ENCODE peak calls at places on chromosome 12, in seven cellular contexts. N is stimulated activated CD8-positive, alpha-beta memory T cell treated with anti-CD3 and anti-CD28 coated beads, Interleukin-15, amount 100 ng/mL, for 24 hours; X is stimulated activated CD4-positive, alpha-beta T cell treated with anti-CD3 and anti-CD28 coated beads, Interleukin-12 subunit alpha, Interleukin-12 subunit beta, amount 100 ng/mL, for 48 hours; V is NCI-H2081; J is head of caudate nucleus; Q is NCI-H774; H is nephron progenitor cell. D is an unnamed sample.

GRCh38 chr12:63889236-63889635 is 44.7 kb downstream of the SRGAP1 start:
- DNase-seq in N (no peak), H (no peak), Q (no peak), X (no peak), V (no peak), J (peak; percentile 48), D (no peak)

GRCh38 chr12:14920475-14921126 is 17.7 kb downstream of the ERP27 start:
- DNase-seq in Q (no peak), H (no peak), J (no peak), N (no peak), X (no peak), V (no peak), D (no peak)

GRCh38 chr12:1405619-1406018 is 188.8 kb downstream of the FBXL14 start:
- DNase-seq in N (no peak), V (no peak), J (no peak), X (no peak), Q (no peak), H (no peak), D (no peak)

GRCh38 chr12:109677323-109677722 is 36.3 kb upstream of the FAM222A start:
- DNase-seq in N (no peak), Q (peak; percentile 62), V (peak; percentile 100), X (no peak), J (no peak), H (no peak), D (no peak)

GRCh38 chr12:121217761-121218160 is 7.8 kb downstream of the P2RX4 start:
- DNase-seq in J (no peak), V (no peak), H (no peak), Q (no peak), N (no peak), X (no peak), D (no peak)

GRCh38 chr12:14384783-14385638 is 19.5 kb downstream of the ATF7IP start:
- DNase-seq in V (peak; percentile 97), X (peak; percentile 31), Q (peak; percentile 89), J (peak; percentile 30), N (no peak), H (peak; percentile 46), D (peak; percentile 96)

GRCh38 chr12:20950248-20950647 is 139.7 kb downstream of the SLCO1B3 start:
- DNase-seq in Q (no peak), N (no peak), X (no peak), J (no peak), V (peak; percentile 8), H (no peak), D (peak; percentile 79)

GRCh38 chr12:21615441-21615840 is 10.8 kb upstream of the GYS2 start:
- DNase-seq in N (no peak), V (no peak), Q (no peak), X (no peak), H (no peak), J (no peak), D (no peak)

GRCh38 chr12:93777249-93777648 is 100.1 kb downstream of the CRADD start:
- DNase-seq in X (no peak), H (no peak), J (no peak), V (no peak), Q (no peak), N (no peak), D (no peak)

GRCh38 chr12:64687816-64688599 is 71.2 kb downstream of the GNS start:
- DNase-seq in H (no peak), Q (no peak), J (no peak), X (no peak), N (no peak), V (no peak), D (no peak)

GRCh38 chr12:49946086-49946485 is 4.5 kb upstream of the AQP2 start:
- DNase-seq in J (no peak), H (no peak), Q (no peak), V (no peak), N (no peak), X (no peak), D (peak; percentile 42)

GRCh38 chr12:115840159-115840558 is 437.3 kb downstream of the MED13L start:
- DNase-seq in H (no peak), X (no peak), V (no peak), J (no peak), Q (peak; percentile 48), N (no peak), D (no peak)

GRCh38 chr12:71581206-71581605 is 82.4 kb downstream of the ZFC3H1 start:
- DNase-seq in X (no peak), N (no peak), Q (no peak), V (no peak), J (no peak), H (no peak), D (no peak)

GRCh38 chr12:5593056-5593455 is 161.1 kb downstream of the NTF3 start:
- DNase-seq in X (no peak), J (no peak), N (no peak), H (no peak), Q (no peak), V (no peak), D (no peak)

GRCh38 chr12:101924647-101925046 is 47.3 kb downstream of the DRAM1 start:
- DNase-seq in X (no peak), N (no peak), Q (no peak), H (no peak), J (no peak), V (no peak), D (peak; percentile 81)

GRCh38 chr12:79411791-79412190 is 279.0 kb downstream of the PAWR start:
- DNase-seq in H (no peak), V (no peak), Q (no peak), J (no peak), N (no peak), X (no peak), D (no peak)

GRCh38 chr12:94418517-94418916 is 41.1 kb downstream of the CEP83 start:
- DNase-seq in H (no peak), X (no peak), Q (no peak), J (no peak), N (no peak), V (no peak), D (no peak)

GRCh38 chr12:100375023-100375737 is 18.3 kb downstream of the SLC17A8 start:
- DNase-seq in Q (peak; percentile 28), V (peak; percentile 72), X (no peak), N (no peak), H (no peak), J (peak; percentile 77), D (no peak)

GRCh38 chr12:66600805-66601392 is 78.0 kb downstream of the GRIP1 start:
- DNase-seq in H (no peak), Q (peak; percentile 40), J (no peak), X (no peak), N (no peak), V (peak; percentile 78), D (no peak)